ENCODE peak calls at places on chromosomes 16 and 17, in five cellular contexts. One of them, this sample, is unnamed.
A peak's percentile ranks its signal among the peaks of the same experiment; 100 is the strongest.

GRCh38 chr17:64326420-64327054 is 63.5 kb upstream of the TEX2 start:
- DNase-seq in esophagus muscularis mucosa: no peak
- DNase-seq in fibroblast of lung: peak; percentile 88
- DNase-seq in neural progenitor cell: no peak
- DNase-seq in Calu3: peak; percentile 10
- DNase-seq in this sample: no peak

GRCh38 chr16:47732806-47733150 is 271.6 kb downstream of the PHKB start:
- DNase-seq in Calu3: no peak
- DNase-seq in fibroblast of lung: peak; percentile 97
- DNase-seq in neural progenitor cell: no peak
- DNase-seq in esophagus muscularis mucosa: peak; percentile 37
- DNase-seq in this sample: no peak

GRCh38 chr16:56488035-56488434 is 31.8 kb downstream of the BBS2 start:
- DNase-seq in Calu3: no peak
- DNase-seq in esophagus muscularis mucosa: no peak
- DNase-seq in fibroblast of lung: no peak
- DNase-seq in neural progenitor cell: no peak
- DNase-seq in this sample: no peak

GRCh38 chr16:67842509-67843342 is 606 bp downstream of the THAP11 start:
- DNase-seq in fibroblast of lung: peak; percentile 60
- DNase-seq in esophagus muscularis mucosa: no peak
- DNase-seq in Calu3: peak; percentile 44
- DNase-seq in neural progenitor cell: peak; percentile 83
- DNase-seq in this sample: no peak

GRCh38 chr17:40556198-40556661 is 9.0 kb downstream of the CCR7 start:
- DNase-seq in fibroblast of lung: no peak
- DNase-seq in esophagus muscularis mucosa: no peak
- DNase-seq in Calu3: no peak
- DNase-seq in neural progenitor cell: no peak
- DNase-seq in this sample: no peak

GRCh38 chr16:61791465-61791864 is 244.8 kb downstream of the CDH8 start:
- DNase-seq in Calu3: no peak
- DNase-seq in neural progenitor cell: no peak
- DNase-seq in esophagus muscularis mucosa: no peak
- DNase-seq in fibroblast of lung: no peak
- DNase-seq in this sample: no peak

GRCh38 chr16:56164636-56165035 is 26.7 kb upstream of the GNAO1 start:
- DNase-seq in neural progenitor cell: no peak
- DNase-seq in fibroblast of lung: no peak
- DNase-seq in Calu3: no peak
- DNase-seq in esophagus muscularis mucosa: no peak
- DNase-seq in this sample: no peak

GRCh38 chr16:10210979-10211378 is 28.8 kb upstream of the GRIN2A start:
- DNase-seq in fibroblast of lung: no peak
- DNase-seq in esophagus muscularis mucosa: no peak
- DNase-seq in neural progenitor cell: no peak
- DNase-seq in Calu3: no peak
- DNase-seq in this sample: no peak

GRCh38 chr17:18860161-18860972 is 2.4 kb downstream of the PRPSAP2 start:
- DNase-seq in fibroblast of lung: no peak
- DNase-seq in neural progenitor cell: no peak
- DNase-seq in esophagus muscularis mucosa: no peak
- DNase-seq in Calu3: no peak
- DNase-seq in this sample: peak; percentile 10

DNA sequence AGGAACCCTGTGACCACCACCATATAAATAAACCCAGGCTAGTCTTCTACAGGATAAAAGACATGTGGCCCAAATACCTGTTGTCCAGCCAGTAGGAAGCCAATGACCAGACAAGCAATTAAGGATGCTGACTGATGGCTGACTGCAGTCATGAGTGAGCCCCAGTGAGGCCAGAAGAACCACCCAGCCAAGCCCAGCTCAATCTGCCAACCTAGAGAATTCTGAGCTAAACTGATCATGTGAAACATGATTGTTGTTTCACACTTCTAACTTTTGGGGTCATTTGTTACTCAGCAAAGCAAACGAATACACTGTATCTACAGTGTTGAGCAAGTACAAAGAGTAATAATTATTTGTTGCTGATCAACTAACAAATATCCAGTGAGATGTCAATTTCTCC is 86.4 kb downstream of the DNAH3 start:
- DNase-seq in fibroblast of lung: no peak
- DNase-seq in esophagus muscularis mucosa: no peak
- DNase-seq in Calu3: no peak
- DNase-seq in neural progenitor cell: no peak
- DNase-seq in this sample: no peak
- TF ChIP-seq CTCF in fibroblast of lung: no peak
- TF ChIP-seq CTCF in esophagus muscularis mucosa: no peak
- TF ChIP-seq CTCF in Calu3: no peak
- TF ChIP-seq CTCF in neural progenitor cell: no peak
- TF ChIP-seq CTCF in this sample: no peak

DNA sequence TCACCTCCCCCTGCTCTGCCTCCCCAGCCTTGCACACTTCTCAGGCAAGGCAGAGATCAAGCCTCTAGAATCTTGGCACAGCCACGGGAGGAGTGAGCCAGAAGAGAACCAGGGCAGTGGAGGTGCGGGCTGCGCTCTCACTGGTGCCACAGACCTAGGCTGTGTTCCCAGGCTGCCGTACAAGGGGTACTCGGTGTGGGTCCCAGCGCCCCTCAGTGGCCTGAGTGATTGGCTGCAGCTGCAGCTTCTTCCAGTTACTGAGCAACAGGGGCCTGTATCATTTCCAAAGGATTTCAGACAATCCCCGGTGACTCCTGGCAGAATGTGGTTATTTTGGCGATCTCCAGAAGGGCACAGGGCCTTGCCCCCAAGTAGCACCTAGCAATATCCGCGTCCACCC is 1852.1 kb downstream of the TP53TG3F start:
- DNase-seq in neural progenitor cell: no peak
- DNase-seq in esophagus muscularis mucosa: no peak
- DNase-seq in fibroblast of lung: no peak
- DNase-seq in Calu3: no peak
- DNase-seq in this sample: no peak
- TF ChIP-seq CTCF in neural progenitor cell: no peak
- TF ChIP-seq CTCF in esophagus muscularis mucosa: no peak
- TF ChIP-seq CTCF in fibroblast of lung: no peak
- TF ChIP-seq CTCF in Calu3: no peak
- TF ChIP-seq CTCF in this sample: no peak

DNA sequence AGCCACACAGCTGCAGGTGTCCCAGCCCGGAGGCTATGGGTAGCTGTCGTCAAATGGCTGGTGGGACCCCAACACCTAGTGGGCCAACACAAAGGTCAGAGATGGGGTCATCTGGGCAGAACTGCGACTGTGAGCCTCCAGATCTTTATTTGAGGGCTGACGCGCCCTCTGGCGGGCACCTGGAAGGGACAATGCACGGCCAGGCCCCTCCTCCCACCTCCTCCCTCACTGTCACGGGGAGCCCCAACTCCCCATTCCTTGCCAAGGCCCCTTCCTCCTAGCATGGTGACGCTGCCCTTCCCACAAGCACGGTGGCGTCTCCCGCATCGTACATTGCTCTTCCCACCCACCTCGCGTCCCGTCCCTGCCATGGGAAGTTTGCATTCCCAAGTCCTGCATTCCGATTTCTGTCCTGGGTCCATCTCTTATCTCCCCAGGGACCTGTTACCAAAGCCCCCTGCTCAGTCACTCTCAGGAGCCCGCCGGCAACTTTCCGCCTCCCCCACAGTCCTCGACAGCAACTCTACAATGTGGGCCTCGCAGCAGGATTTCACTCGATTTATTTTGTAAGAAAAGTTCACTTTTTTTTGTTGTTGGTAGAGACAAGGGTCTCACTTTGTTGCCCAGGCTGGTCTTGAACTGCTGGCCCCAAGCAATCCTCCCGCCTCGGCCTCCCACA is 1.0 kb downstream of the TLE7 start:
- DNase-seq in neural progenitor cell: peak; percentile 54
- DNase-seq in fibroblast of lung: no peak
- DNase-seq in esophagus muscularis mucosa: no peak
- DNase-seq in Calu3: no peak
- DNase-seq in this sample: no peak
- TF ChIP-seq CTCF in neural progenitor cell: peak; percentile 58
- TF ChIP-seq CTCF in fibroblast of lung: no peak
- TF ChIP-seq CTCF in esophagus muscularis mucosa: no peak
- TF ChIP-seq CTCF in Calu3: no peak
- TF ChIP-seq CTCF in this sample: no peak

DNA sequence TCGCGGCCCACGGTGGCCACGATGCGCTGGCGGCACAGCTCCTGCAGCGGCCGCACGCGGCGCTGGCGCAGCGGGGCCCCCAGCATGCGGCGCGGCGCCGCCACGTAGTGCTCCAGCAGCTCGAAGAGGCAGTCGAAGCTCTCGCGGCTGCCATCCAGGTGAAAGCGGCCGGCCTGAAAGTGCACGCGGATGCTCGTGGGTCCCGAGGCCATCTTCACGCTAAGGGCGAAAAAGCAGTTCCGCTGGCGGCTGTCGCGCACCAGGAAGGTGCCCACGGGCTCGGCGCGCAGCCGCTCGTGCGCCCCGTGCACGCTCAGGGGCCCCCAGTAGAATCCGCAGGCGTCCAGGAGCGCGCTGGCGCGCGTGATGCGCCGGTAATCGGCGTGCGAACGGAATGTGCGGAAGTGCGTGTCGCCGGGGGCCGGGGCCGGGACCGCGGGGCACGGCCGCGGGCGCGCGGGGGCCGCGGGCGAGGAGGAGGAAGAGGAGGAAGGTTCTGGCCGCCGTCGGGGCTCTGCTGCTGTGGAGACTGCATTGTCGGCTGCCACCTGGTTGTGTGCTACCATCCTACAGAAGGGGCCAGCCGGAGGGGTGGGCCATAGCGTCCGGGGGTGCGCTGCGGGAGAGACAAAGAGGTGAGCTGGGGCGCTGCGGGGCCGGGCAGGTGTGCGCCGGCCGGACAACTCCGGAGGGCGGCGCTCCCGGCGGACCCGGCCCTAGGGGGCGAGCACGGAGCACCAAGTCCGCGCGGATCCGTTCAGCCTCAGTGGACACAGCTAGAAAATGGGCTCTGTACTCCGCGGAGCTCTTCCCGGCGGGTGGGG is 879 bp downstream of the SOCS1 start:
- DNase-seq in neural progenitor cell: peak; percentile 68
- DNase-seq in fibroblast of lung: peak; percentile 40
- DNase-seq in Calu3: peak; percentile 25
- DNase-seq in esophagus muscularis mucosa: no peak
- DNase-seq in this sample: no peak
- TF ChIP-seq CTCF in neural progenitor cell: no peak
- TF ChIP-seq CTCF in fibroblast of lung: no peak
- TF ChIP-seq CTCF in Calu3: no peak
- TF ChIP-seq CTCF in esophagus muscularis mucosa: peak; percentile 31
- TF ChIP-seq CTCF in this sample: no peak

DNA sequence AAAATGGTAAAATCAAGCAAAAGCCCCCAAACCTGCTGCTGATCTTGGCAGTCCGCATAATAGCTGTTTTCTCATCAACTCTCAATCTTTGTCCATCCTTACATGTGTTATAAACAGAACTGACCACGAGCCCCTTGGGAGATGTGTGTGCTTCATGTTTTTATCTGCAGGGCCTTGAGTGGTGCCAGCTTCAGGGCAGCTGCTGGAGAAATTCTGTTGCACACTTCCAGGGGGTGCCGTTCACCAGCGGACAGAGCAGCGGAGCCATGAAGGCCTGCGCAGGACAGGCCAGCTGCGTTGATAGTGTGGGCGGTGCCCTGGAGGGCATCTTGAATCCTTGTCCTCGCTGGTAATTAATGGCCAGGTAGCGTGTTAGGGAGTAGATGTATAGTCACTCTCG is 20.1 kb downstream of the MPRIP start:
- DNase-seq in fibroblast of lung: no peak
- DNase-seq in Calu3: no peak
- DNase-seq in neural progenitor cell: no peak
- DNase-seq in esophagus muscularis mucosa: no peak
- DNase-seq in this sample: no peak
- TF ChIP-seq CTCF in fibroblast of lung: no peak
- TF ChIP-seq CTCF in Calu3: no peak
- TF ChIP-seq CTCF in neural progenitor cell: no peak
- TF ChIP-seq CTCF in esophagus muscularis mucosa: no peak
- TF ChIP-seq CTCF in this sample: peak; percentile 16

GRCh38 chr17:21194688-21195087 is 19.3 kb downstream of the TMEM11 start:
- DNase-seq in Calu3: no peak
- DNase-seq in esophagus muscularis mucosa: no peak
- DNase-seq in fibroblast of lung: peak; percentile 80
- DNase-seq in neural progenitor cell: no peak
- DNase-seq in this sample: no peak
- TF ChIP-seq CTCF in Calu3: no peak
- TF ChIP-seq CTCF in esophagus muscularis mucosa: no peak
- TF ChIP-seq CTCF in fibroblast of lung: no peak
- TF ChIP-seq CTCF in neural progenitor cell: no peak
- TF ChIP-seq CTCF in this sample: no peak